ENCODE peak calls at places on chromosomes 7 and 10, in six cellular contexts. X, K, P, L, D and B are unnamed samples.

GRCh38 chr10:23363788-23364135 is 19.2 kb upstream of the C10orf67 start:
- DNase-seq in X (no peak), K (no peak), P (no peak), L (no peak), D (no peak), B (no peak)

GRCh38 chr10:119006451-119007210 is 22.9 kb upstream of the NANOS1 start:
- DNase-seq in X (peak), K (no peak), P (peak), L (peak), D (no peak), B (no peak)

GRCh38 chr7:135774284-135774683 is 25.7 kb upstream of the FAM180A start:
- DNase-seq in X (peak), K (no peak), P (peak), L (no peak), D (no peak), B (no peak)

GRCh38 chr7:123494193-123494796 is 40.1 kb downstream of the IQUB start:
- DNase-seq in X (peak), K (no peak), P (peak), L (peak), D (no peak), B (no peak)

GRCh38 chr7:79245623-79246249 is 207.7 kb downstream of the MAGI2 start:
- DNase-seq in X (no peak), K (no peak), P (no peak), L (no peak), D (no peak), B (no peak)

GRCh38 chr10:132585732-132586722 is 48.4 kb downstream of the INPP5A start:
- DNase-seq in X (no peak), K (no peak), P (no peak), L (peak), D (no peak), B (no peak)

GRCh38 chr7:114048386-114049235 is 129.8 kb upstream of the PPP1R3A start:
- DNase-seq in X (peak), K (no peak), P (peak), L (peak), D (no peak), B (no peak)

GRCh38 chr7:91876391-91877133 is 3.9 kb downstream of the MTERF1 start:
- DNase-seq in X (peak), K (no peak), P (no peak), L (peak), D (no peak), B (no peak)

GRCh38 chr10:10094700-10095099 is 923.0 kb upstream of the CELF2 start:
- DNase-seq in X (peak), K (no peak), P (peak), L (no peak), D (no peak), B (no peak)

GRCh38 chr7:7869036-7869435 is 99.6 kb upstream of the GLCCI1 start:
- DNase-seq in X (no peak), K (no peak), P (no peak), L (no peak), D (no peak), B (no peak)

GRCh38 chr10:113261130-113261529 is 291.7 kb upstream of the HABP2 start:
- DNase-seq in X (no peak), K (no peak), P (no peak), L (no peak), D (no peak), B (no peak)

GRCh38 chr10:123266981-123267380 is 112.8 kb downstream of the BUB3 start:
- DNase-seq in X (peak), K (no peak), P (no peak), L (no peak), D (no peak), B (no peak)

GRCh38 chr7:151608031-151608551 is 88.4 kb upstream of the RHEB start:
- DNase-seq in X (no peak), K (no peak), P (no peak), L (peak), D (no peak), B (no peak)

GRCh38 chr7:15920953-15921352 is 234.5 kb upstream of the MEOX2 start:
- DNase-seq in X (no peak), K (no peak), P (no peak), L (no peak), D (no peak), B (no peak)

GRCh38 chr7:26329520-26330269 is 38.0 kb downstream of the SNX10 start:
- DNase-seq in X (no peak), K (no peak), P (no peak), L (peak), D (no peak), B (no peak)

GRCh38 chr10:60644436-60645130 is 133.7 kb upstream of the CDK1 start:
- DNase-seq in X (no peak), K (no peak), P (no peak), L (no peak), D (no peak), B (no peak)

GRCh38 chr7:131383417-131383816 is 55.7 kb downstream of the MKLN1 start:
- DNase-seq in X (peak), K (no peak), P (peak), L (no peak), D (no peak), B (no peak)

GRCh38 chr7:107172318-107173032 is 3.7 kb downstream of the HBP1 start:
- DNase-seq in X (no peak), K (no peak), P (no peak), L (no peak), D (no peak), B (no peak)

GRCh38 chr7:36781011-36781738 is 56.9 kb upstream of the AOAH start:
- DNase-seq in X (no peak), K (no peak), P (no peak), L (no peak), D (no peak), B (no peak)

GRCh38 chr10:13340068-13340467 is 8.0 kb downstream of the SEPHS1 start:
- DNase-seq in X (no peak), K (no peak), P (no peak), L (no peak), D (no peak), B (no peak)

GRCh38 chr7:69567790-69568189 is 30.5 kb upstream of the AUTS2 start:
- DNase-seq in X (no peak), K (no peak), P (no peak), L (no peak), D (no peak), B (no peak)

GRCh38 chr7:116182023-116182422 is 28.3 kb upstream of the TES start:
- DNase-seq in X (no peak), K (no peak), P (no peak), L (peak), D (no peak), B (no peak)

GRCh38 chr10:46096909-46097575 is 51.0 kb upstream of the MSMB start:
- DNase-seq in X (no peak), K (no peak), P (peak), L (no peak), D (no peak), B (no peak)

GRCh38 chr10:46096426-46096825 is 50.4 kb upstream of the MSMB start:
- DNase-seq in X (peak), K (no peak), P (peak), L (peak), D (no peak), B (no peak)

GRCh38 chr10:46094197-46094500 is 48.1 kb upstream of the MSMB start:
- DNase-seq in X (no peak), K (no peak), P (no peak), L (no peak), D (no peak), B (no peak)

GRCh38 chr10:46092523-46093195 is 46.6 kb upstream of the MSMB start:
- DNase-seq in X (no peak), K (no peak), P (no peak), L (no peak), D (no peak), B (no peak)

DNA sequence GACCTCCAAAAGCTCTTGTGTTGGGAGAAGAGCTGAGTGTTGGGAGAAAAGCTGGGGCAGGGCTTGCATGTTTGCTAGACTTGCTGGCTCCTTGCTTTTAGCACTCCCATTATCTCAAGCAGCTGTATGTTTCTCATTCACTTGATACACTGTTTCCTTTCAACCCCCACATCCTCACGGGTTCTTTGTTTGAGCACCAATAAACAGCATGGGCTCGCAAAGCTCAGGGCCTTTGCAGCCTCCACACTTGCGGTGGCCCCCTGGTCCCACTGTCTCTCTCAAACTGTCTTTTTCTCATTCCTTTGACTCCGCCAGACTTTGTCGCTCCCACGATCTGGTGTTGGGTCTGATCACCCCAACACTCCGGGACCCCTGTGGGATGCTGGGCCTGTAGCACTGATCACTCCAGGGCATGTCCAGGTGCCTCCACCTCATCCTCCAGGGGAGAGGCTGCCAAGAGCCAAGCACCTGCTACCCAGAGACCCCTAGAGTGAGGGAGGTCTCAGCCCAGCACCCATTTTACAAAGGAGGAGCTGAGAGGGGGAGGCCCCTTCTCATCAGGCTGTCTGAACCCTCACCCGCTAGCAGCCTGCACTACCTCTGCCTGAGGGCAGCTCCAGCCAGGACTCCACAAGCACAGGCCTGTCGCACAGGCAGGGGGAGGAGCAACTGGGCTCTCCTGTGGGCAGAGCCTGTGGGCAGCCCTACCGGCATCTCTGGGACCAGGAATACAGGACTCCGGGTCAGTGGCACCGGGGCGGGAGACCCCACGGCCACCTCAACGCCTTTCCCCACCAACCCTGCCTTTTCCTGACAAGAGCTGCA is 49.1 kb upstream of the MSMB start:
- DNase-seq in X (no peak), K (no peak), P (peak), L (peak), D (no peak), B (no peak)
- H3K4ac ChIP-seq in X (no peak), K (no peak), P (peak), L (peak), D (no peak), B (no peak)

DNA sequence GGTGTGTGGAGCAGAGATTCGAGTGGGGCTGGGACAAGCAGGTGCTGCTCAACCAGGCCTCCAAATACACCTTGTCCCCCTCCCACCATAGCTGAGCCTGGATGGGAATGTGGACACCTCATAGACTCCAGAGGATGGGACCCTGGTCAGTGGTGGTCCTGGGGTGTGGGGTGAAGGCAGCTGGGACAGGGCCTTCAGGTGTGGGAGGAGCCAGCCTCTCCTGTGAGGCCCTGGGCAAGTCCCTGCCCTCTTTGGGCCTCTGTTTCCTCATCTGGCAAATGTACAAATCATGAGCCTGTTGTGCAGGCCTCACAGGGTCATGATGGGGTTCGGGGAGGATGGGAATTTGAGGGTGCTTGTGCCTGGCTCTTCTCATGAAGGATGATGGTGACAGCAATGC is 362.9 kb upstream of the NUPR2 start:
- DNase-seq in X (no peak), K (no peak), P (no peak), L (no peak), D (no peak), B (no peak)
- H3K14ac ChIP-seq in X (no peak), K (no peak), P (no peak), L (no peak), D (no peak), B (no peak)

GRCh38 chr7:45593121-45593541 is 19.0 kb downstream of the ADCY1 start:
- DNase-seq in X (no peak), K (peak), P (no peak), L (no peak), D (no peak), B (no peak)

GRCh38 chr7:45590679-45591057 is 16.5 kb downstream of the ADCY1 start:
- DNase-seq in X (no peak), K (peak), P (no peak), L (no peak), D (no peak), B (no peak)

GRCh38 chr7:45589915-45590678 is 15.9 kb downstream of the ADCY1 start:
- DNase-seq in X (no peak), K (peak), P (no peak), L (no peak), D (no peak), B (no peak)

GRCh38 chr7:45592230-45592991 is 18.2 kb downstream of the ADCY1 start:
- DNase-seq in X (no peak), K (peak), P (no peak), L (no peak), D (no peak), B (no peak)

DNA sequence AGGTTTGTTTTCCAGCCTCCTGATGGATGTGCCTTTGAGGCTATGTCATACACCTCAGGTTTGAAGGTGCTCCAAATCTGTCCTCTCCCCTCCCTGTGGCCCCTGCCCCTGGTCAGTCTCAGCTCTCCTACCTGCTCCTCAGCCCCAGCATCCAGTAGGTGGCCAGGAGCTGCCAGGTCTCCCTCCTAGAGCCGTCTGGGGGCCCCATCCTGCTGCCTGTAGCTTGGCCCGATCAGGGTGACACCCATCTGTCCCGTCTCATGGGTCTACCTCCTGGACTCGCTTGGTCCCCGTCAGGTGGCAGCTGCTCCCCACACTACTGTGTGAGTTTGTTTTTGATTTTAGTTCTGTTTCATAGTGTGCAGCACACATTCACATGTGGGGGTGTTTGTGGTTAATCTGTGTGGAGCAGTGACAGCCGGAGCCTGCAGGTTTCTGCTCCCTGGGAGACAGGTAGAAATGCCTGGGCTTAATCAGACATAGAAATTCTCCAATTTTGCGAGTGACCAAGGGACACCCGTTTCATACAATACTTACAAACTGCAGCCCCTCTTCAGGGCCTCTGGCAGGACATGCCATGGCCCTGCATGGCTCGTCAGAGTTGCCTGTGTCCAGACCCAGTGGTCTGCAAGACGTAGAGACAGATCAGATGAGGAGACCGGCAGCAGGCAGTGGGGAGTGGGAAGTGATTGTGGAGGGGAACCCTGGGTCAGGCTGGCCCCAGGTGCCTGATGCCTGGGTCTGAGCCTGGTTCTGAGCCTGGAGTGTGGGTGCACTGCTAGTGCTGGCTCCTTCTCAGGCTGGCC is 17.1 kb downstream of the ADCY1 start:
- DNase-seq in X (no peak), K (peak), P (no peak), L (no peak), D (no peak), B (no peak)
- H3K4ac ChIP-seq in X (no peak), K (no peak), P (no peak), L (no peak), D (no peak), B (no peak)

GRCh38 chr7:98784216-98784785 is 85.5 kb downstream of the TMEM130 start:
- DNase-seq in X (no peak), K (no peak), P (no peak), L (peak), D (no peak), B (no peak)
- H3K14ac ChIP-seq in X (no peak), K (no peak), P (no peak), L (no peak), D (no peak), B (no peak)

DNA sequence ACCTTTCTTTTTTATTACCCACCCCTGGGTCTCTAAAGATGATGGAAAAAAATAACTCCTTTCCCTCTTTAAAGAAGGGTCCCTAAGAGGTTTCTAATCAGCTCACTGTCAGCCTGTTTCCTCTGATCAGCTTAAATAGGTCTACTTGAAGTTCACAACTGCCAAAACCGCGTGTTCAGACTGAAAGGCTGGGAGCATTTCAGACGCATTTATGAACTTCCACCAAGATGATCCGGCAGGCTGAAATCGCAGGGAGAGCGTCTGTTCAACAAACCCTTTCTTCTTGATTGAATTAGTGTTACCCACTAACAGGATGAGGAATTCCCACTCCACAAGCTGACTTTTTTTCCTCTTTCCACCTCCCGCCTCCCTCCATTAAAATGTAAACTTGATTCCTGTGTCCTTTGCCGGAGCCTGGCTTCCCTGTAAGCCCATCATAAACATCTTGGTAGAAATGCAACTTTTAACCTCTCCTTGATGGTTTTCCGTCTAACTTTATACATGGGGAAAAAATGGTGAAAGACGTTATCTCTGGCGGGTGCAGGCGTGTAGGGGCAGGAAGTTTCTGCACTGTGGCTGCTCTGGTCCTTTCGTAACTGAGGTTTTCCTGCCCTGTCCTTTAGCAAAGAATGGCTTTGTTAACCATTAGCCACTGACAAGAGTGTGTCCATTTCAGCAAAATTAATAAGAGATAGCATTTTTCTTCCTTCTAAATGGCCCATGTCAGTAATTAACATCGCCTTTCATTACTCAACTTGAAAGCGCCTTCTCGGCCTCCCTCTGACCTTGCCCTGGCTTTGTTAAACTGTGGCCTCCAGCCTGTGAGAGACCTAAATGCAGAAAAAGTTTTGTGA is 130.7 kb downstream of the BAMBI start:
- DNase-seq in X (peak), K (no peak), P (peak), L (no peak), D (no peak), B (no peak)
- H3K4ac ChIP-seq in X (peak), K (no peak), P (peak), L (no peak), D (no peak), B (no peak)

DNA sequence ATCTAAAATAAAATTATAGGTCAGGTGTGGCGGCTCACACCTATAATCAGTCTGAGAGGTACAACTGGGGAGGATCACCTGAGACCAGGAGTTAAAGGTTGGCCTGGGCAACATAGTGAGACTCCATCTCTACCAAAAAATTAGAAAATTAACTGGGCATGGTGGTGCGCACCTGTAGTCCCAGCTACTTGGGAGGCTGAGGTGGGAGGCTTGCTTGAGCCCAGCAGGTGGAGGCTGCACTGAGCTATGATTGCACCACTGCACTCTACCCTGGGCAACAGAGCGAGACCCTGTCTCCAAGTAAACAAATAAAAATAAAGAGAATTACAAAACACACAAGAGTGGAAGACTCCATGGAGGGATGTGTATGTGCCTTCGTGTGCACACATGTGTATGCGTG is 171.5 kb downstream of the PARD3 start:
- DNase-seq in X (no peak), K (no peak), P (no peak), L (no peak), D (no peak), B (no peak)
- H3K14ac ChIP-seq in X (no peak), K (no peak), P (no peak), L (no peak), D (no peak), B (no peak)

GRCh38 chr7:83119496-83119895 is 43.2 kb downstream of the PCLO start:
- DNase-seq in X (no peak), K (no peak), P (peak), L (peak), D (no peak), B (no peak)
- H3K4ac ChIP-seq in X (no peak), K (no peak), P (no peak), L (no peak), D (no peak), B (no peak)

DNA sequence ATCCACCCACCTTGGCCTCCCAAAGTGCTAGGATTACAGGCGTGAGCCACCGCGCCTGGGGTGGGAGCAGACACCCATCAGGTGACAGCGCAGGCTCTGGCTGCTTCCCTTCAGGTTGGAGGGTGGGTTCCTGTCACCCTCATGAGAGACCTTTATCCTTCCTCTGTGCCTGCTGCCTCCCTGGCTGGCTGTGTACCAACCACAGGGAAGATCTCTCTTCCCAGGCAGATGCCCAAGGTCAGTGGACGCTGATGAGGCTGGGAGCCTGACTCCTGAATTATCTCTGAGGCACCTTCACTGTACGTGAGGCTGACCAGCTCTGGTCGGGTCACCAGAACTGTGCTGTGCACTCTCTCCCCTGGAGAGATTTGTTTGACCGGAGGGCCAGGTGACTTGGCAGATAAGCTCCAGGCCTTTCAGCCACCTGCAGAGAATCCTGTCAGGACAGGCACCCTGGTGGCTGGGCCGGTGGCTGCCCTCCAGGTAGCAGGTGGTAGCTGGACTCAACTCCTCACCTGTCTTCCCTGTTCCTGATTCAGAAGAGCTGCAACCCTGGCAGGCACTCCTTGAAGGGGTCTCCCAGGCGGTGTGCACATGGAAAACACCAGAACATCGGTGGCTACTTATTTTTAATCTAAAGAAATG is 251.9 kb downstream of the GLRX3 start:
- DNase-seq in X (no peak), K (no peak), P (no peak), L (no peak), D (no peak), B (no peak)
- H3K14ac ChIP-seq in X (no peak), K (no peak), P (no peak), L (no peak), D (no peak), B (no peak)

GRCh38 chr7:22432203-22432718 is 67.7 kb downstream of the STEAP1B start:
- DNase-seq in X (no peak), K (no peak), P (no peak), L (peak), D (no peak), B (no peak)
- H3K4ac ChIP-seq in X (no peak), K (no peak), P (no peak), L (no peak), D (no peak), B (no peak)

GRCh38 chr10:52609071-52609470 is 163.5 kb downstream of the MBL2 start:
- DNase-seq in X (peak), K (no peak), P (no peak), L (no peak), D (no peak), B (no peak)
- H3K14ac ChIP-seq in X (no peak), K (no peak), P (no peak), L (no peak), D (no peak), B (no peak)